ENCODE peak calls at places on chromosomes 2 and 18, in seven cellular contexts. One of them, this sample, is unnamed.

GRCh38 chr18:31197676-31198075 is 35.0 kb upstream of the DSC1 start:
- DNase-seq in body of pancreas: no peak
- DNase-seq in M059J: peak
- DNase-seq in choroid plexus epithelial cell: no peak
- DNase-seq in stimulated activated CD4-positive, alpha-beta T cell treated with anti-CD3 and anti-CD28 coated beads, Interleukin-2, amount 100 ng/mL, for 48 hours: no peak
- DNase-seq in A549: peak
- DNase-seq in NCI-H2081: no peak
- DNase-seq in this sample: peak

GRCh38 chr2:230170532-230170931 is 49.3 kb downstream of the SP110 start:
- DNase-seq in body of pancreas: peak
- DNase-seq in NCI-H2081: peak
- DNase-seq in stimulated activated CD4-positive, alpha-beta T cell treated with anti-CD3 and anti-CD28 coated beads, Interleukin-2, amount 100 ng/mL, for 48 hours: no peak
- DNase-seq in A549: no peak
- DNase-seq in choroid plexus epithelial cell: peak
- DNase-seq in M059J: no peak
- DNase-seq in this sample: no peak

GRCh38 chr2:241736111-241736510 is 1.7 kb downstream of the D2HGDH start:
- DNase-seq in NCI-H2081: no peak
- DNase-seq in A549: no peak
- DNase-seq in body of pancreas: no peak
- DNase-seq in choroid plexus epithelial cell: no peak
- DNase-seq in M059J: no peak
- DNase-seq in stimulated activated CD4-positive, alpha-beta T cell treated with anti-CD3 and anti-CD28 coated beads, Interleukin-2, amount 100 ng/mL, for 48 hours: no peak
- DNase-seq in this sample: no peak

GRCh38 chr2:26284132-26284531 is 39.4 kb downstream of the HADHB start:
- DNase-seq in A549: no peak
- DNase-seq in stimulated activated CD4-positive, alpha-beta T cell treated with anti-CD3 and anti-CD28 coated beads, Interleukin-2, amount 100 ng/mL, for 48 hours: no peak
- DNase-seq in choroid plexus epithelial cell: peak
- DNase-seq in M059J: peak
- DNase-seq in body of pancreas: no peak
- DNase-seq in NCI-H2081: no peak
- DNase-seq in this sample: no peak

GRCh38 chr18:36546028-36546427 is 248.5 kb downstream of the FHOD3 start:
- DNase-seq in M059J: no peak
- DNase-seq in NCI-H2081: no peak
- DNase-seq in choroid plexus epithelial cell: no peak
- DNase-seq in stimulated activated CD4-positive, alpha-beta T cell treated with anti-CD3 and anti-CD28 coated beads, Interleukin-2, amount 100 ng/mL, for 48 hours: no peak
- DNase-seq in body of pancreas: no peak
- DNase-seq in A549: no peak
- DNase-seq in this sample: no peak

GRCh38 chr2:20012282-20013060 is at the start of gene MATN3:
- DNase-seq in M059J: peak
- DNase-seq in NCI-H2081: no peak
- DNase-seq in body of pancreas: peak
- DNase-seq in A549: peak
- DNase-seq in choroid plexus epithelial cell: peak
- DNase-seq in stimulated activated CD4-positive, alpha-beta T cell treated with anti-CD3 and anti-CD28 coated beads, Interleukin-2, amount 100 ng/mL, for 48 hours: no peak
- DNase-seq in this sample: peak

GRCh38 chr2:177783835-177784448 is 288.6 kb downstream of the PDE11A start:
- DNase-seq in A549: no peak
- DNase-seq in body of pancreas: no peak
- DNase-seq in choroid plexus epithelial cell: peak
- DNase-seq in M059J: peak
- DNase-seq in stimulated activated CD4-positive, alpha-beta T cell treated with anti-CD3 and anti-CD28 coated beads, Interleukin-2, amount 100 ng/mL, for 48 hours: no peak
- DNase-seq in NCI-H2081: no peak
- DNase-seq in this sample: no peak

GRCh38 chr2:166593403-166593802 is 99.4 kb upstream of the SCN7A start:
- DNase-seq in stimulated activated CD4-positive, alpha-beta T cell treated with anti-CD3 and anti-CD28 coated beads, Interleukin-2, amount 100 ng/mL, for 48 hours: no peak
- DNase-seq in choroid plexus epithelial cell: peak
- DNase-seq in M059J: peak
- DNase-seq in A549: no peak
- DNase-seq in body of pancreas: no peak
- DNase-seq in NCI-H2081: no peak
- DNase-seq in this sample: no peak

GRCh38 chr2:73859721-73860586 is 31.2 kb downstream of the STAMBP start:
- DNase-seq in M059J: peak
- DNase-seq in NCI-H2081: no peak
- DNase-seq in choroid plexus epithelial cell: peak
- DNase-seq in A549: peak
- DNase-seq in stimulated activated CD4-positive, alpha-beta T cell treated with anti-CD3 and anti-CD28 coated beads, Interleukin-2, amount 100 ng/mL, for 48 hours: peak
- DNase-seq in body of pancreas: no peak
- DNase-seq in this sample: no peak

GRCh38 chr2:47152803-47153202 is 2.3 kb downstream of the STPG4 start:
- DNase-seq in M059J: no peak
- DNase-seq in NCI-H2081: no peak
- DNase-seq in body of pancreas: no peak
- DNase-seq in A549: no peak
- DNase-seq in stimulated activated CD4-positive, alpha-beta T cell treated with anti-CD3 and anti-CD28 coated beads, Interleukin-2, amount 100 ng/mL, for 48 hours: no peak
- DNase-seq in choroid plexus epithelial cell: no peak
- DNase-seq in this sample: no peak

GRCh38 chr2:230723363-230723762 is 10.7 kb downstream of the CAB39 start:
- DNase-seq in M059J: no peak
- DNase-seq in NCI-H2081: no peak
- DNase-seq in stimulated activated CD4-positive, alpha-beta T cell treated with anti-CD3 and anti-CD28 coated beads, Interleukin-2, amount 100 ng/mL, for 48 hours: no peak
- DNase-seq in A549: no peak
- DNase-seq in body of pancreas: no peak
- DNase-seq in choroid plexus epithelial cell: peak
- DNase-seq in this sample: no peak

GRCh38 chr2:60958361-60958760 is 59.2 kb upstream of the PEX13 start:
- DNase-seq in choroid plexus epithelial cell: no peak
- DNase-seq in body of pancreas: no peak
- DNase-seq in stimulated activated CD4-positive, alpha-beta T cell treated with anti-CD3 and anti-CD28 coated beads, Interleukin-2, amount 100 ng/mL, for 48 hours: no peak
- DNase-seq in NCI-H2081: no peak
- DNase-seq in A549: no peak
- DNase-seq in M059J: peak
- DNase-seq in this sample: no peak

GRCh38 chr18:48412339-48412929 is 3.3 kb upstream of the ZBTB7C start:
- DNase-seq in A549: peak
- DNase-seq in M059J: peak
- DNase-seq in choroid plexus epithelial cell: peak
- DNase-seq in body of pancreas: peak
- DNase-seq in stimulated activated CD4-positive, alpha-beta T cell treated with anti-CD3 and anti-CD28 coated beads, Interleukin-2, amount 100 ng/mL, for 48 hours: no peak
- DNase-seq in NCI-H2081: peak
- DNase-seq in this sample: peak

GRCh38 chr2:134361648-134362047 is 107.8 kb downstream of the MGAT5 start:
- DNase-seq in A549: no peak
- DNase-seq in choroid plexus epithelial cell: peak
- DNase-seq in body of pancreas: no peak
- DNase-seq in NCI-H2081: peak
- DNase-seq in M059J: no peak
- DNase-seq in stimulated activated CD4-positive, alpha-beta T cell treated with anti-CD3 and anti-CD28 coated beads, Interleukin-2, amount 100 ng/mL, for 48 hours: no peak
- DNase-seq in this sample: peak

GRCh38 chr18:35572644-35573043 is 8.9 kb upstream of the GALNT1 start:
- DNase-seq in NCI-H2081: no peak
- DNase-seq in choroid plexus epithelial cell: peak
- DNase-seq in stimulated activated CD4-positive, alpha-beta T cell treated with anti-CD3 and anti-CD28 coated beads, Interleukin-2, amount 100 ng/mL, for 48 hours: no peak
- DNase-seq in A549: no peak
- DNase-seq in M059J: peak
- DNase-seq in body of pancreas: no peak
- DNase-seq in this sample: no peak

This sample was measured in NCI-H82.